ENCODE peak calls at places on chromosomes 5 and 9, in seven cellular contexts. One of them, this sample, is unnamed.

GRCh38 chr5:169169786-169170185 is 131.2 kb downstream of the SLIT3 start:
- DNase-seq in BJ: no peak
- DNase-seq in GM12878: no peak
- DNase-seq in CD8-positive, alpha-beta T cell: no peak
- DNase-seq in aorta: no peak
- DNase-seq in dorsolateral prefrontal cortex: no peak
- DNase-seq in CD4-positive, CD25-positive, alpha-beta regulatory T cell: no peak
- DNase-seq in this sample: no peak

GRCh38 chr5:171898879-171899278 is 107.6 kb downstream of the FBXW11 start:
- DNase-seq in BJ: no peak
- DNase-seq in GM12878: no peak
- DNase-seq in CD8-positive, alpha-beta T cell: no peak
- DNase-seq in aorta: no peak
- DNase-seq in dorsolateral prefrontal cortex: no peak
- DNase-seq in CD4-positive, CD25-positive, alpha-beta regulatory T cell: no peak
- DNase-seq in this sample: no peak

GRCh38 chr9:131273146-131273545 is 3.2 kb downstream of the FAM78A start:
- DNase-seq in BJ: no peak
- DNase-seq in GM12878: no peak
- DNase-seq in CD8-positive, alpha-beta T cell: no peak
- DNase-seq in aorta: no peak
- DNase-seq in dorsolateral prefrontal cortex: no peak
- DNase-seq in CD4-positive, CD25-positive, alpha-beta regulatory T cell: no peak
- DNase-seq in this sample: no peak

GRCh38 chr5:131381011-131381410 is 117.2 kb downstream of the CDC42SE2 start:
- DNase-seq in BJ: no peak
- DNase-seq in GM12878: no peak
- DNase-seq in CD8-positive, alpha-beta T cell: no peak
- DNase-seq in aorta: no peak
- DNase-seq in dorsolateral prefrontal cortex: no peak
- DNase-seq in CD4-positive, CD25-positive, alpha-beta regulatory T cell: no peak
- DNase-seq in this sample: no peak

GRCh38 chr9:126471084-126471611 is 142.6 kb upstream of the LMX1B start:
- DNase-seq in BJ: no peak
- DNase-seq in GM12878: peak
- DNase-seq in CD8-positive, alpha-beta T cell: peak
- DNase-seq in aorta: peak
- DNase-seq in dorsolateral prefrontal cortex: peak
- DNase-seq in CD4-positive, CD25-positive, alpha-beta regulatory T cell: peak
- DNase-seq in this sample: peak

GRCh38 chr5:57841671-57842375 is 359.2 kb upstream of the ACTBL2 start:
- DNase-seq in BJ: peak
- DNase-seq in GM12878: no peak
- DNase-seq in CD8-positive, alpha-beta T cell: no peak
- DNase-seq in aorta: no peak
- DNase-seq in dorsolateral prefrontal cortex: no peak
- DNase-seq in CD4-positive, CD25-positive, alpha-beta regulatory T cell: no peak
- DNase-seq in this sample: no peak

GRCh38 chr5:74167206-74167929 is 473.2 kb downstream of the ENC1 start:
- DNase-seq in BJ: peak
- DNase-seq in GM12878: no peak
- DNase-seq in CD8-positive, alpha-beta T cell: no peak
- DNase-seq in aorta: no peak
- DNase-seq in dorsolateral prefrontal cortex: no peak
- DNase-seq in CD4-positive, CD25-positive, alpha-beta regulatory T cell: no peak
- DNase-seq in this sample: no peak

GRCh38 chr9:137827908-137828526 is 49.6 kb upstream of the CACNA1B start:
- DNase-seq in BJ: no peak
- DNase-seq in GM12878: no peak
- DNase-seq in CD8-positive, alpha-beta T cell: no peak
- DNase-seq in aorta: no peak
- DNase-seq in dorsolateral prefrontal cortex: no peak
- DNase-seq in CD4-positive, CD25-positive, alpha-beta regulatory T cell: no peak
- DNase-seq in this sample: no peak

GRCh38 chr5:112772095-112772494 is 34.4 kb downstream of the APC start:
- DNase-seq in BJ: no peak
- DNase-seq in GM12878: no peak
- DNase-seq in CD8-positive, alpha-beta T cell: no peak
- DNase-seq in aorta: no peak
- DNase-seq in dorsolateral prefrontal cortex: no peak
- DNase-seq in CD4-positive, CD25-positive, alpha-beta regulatory T cell: no peak
- DNase-seq in this sample: no peak

GRCh38 chr5:76788362-76788761 is 30.5 kb upstream of the F2RL1 start:
- DNase-seq in BJ: no peak
- DNase-seq in GM12878: no peak
- DNase-seq in CD8-positive, alpha-beta T cell: no peak
- DNase-seq in aorta: no peak
- DNase-seq in dorsolateral prefrontal cortex: no peak
- DNase-seq in CD4-positive, CD25-positive, alpha-beta regulatory T cell: no peak
- DNase-seq in this sample: no peak

GRCh38 chr9:83154087-83154736 is 91.3 kb upstream of the RASEF start:
- DNase-seq in BJ: no peak
- DNase-seq in GM12878: peak
- DNase-seq in CD8-positive, alpha-beta T cell: no peak
- DNase-seq in aorta: no peak
- DNase-seq in dorsolateral prefrontal cortex: no peak
- DNase-seq in CD4-positive, CD25-positive, alpha-beta regulatory T cell: no peak
- DNase-seq in this sample: peak

GRCh38 chr5:118314936-118315335 is 673.4 kb downstream of the DTWD2 start:
- DNase-seq in BJ: no peak
- DNase-seq in GM12878: no peak
- DNase-seq in CD8-positive, alpha-beta T cell: no peak
- DNase-seq in aorta: no peak
- DNase-seq in dorsolateral prefrontal cortex: no peak
- DNase-seq in CD4-positive, CD25-positive, alpha-beta regulatory T cell: no peak
- DNase-seq in this sample: no peak

GRCh38 chr9:124398191-124398590 is 17.1 kb downstream of the PSMB7 start:
- DNase-seq in BJ: no peak
- DNase-seq in GM12878: no peak
- DNase-seq in CD8-positive, alpha-beta T cell: no peak
- DNase-seq in aorta: no peak
- DNase-seq in dorsolateral prefrontal cortex: no peak
- DNase-seq in CD4-positive, CD25-positive, alpha-beta regulatory T cell: no peak
- DNase-seq in this sample: no peak

GRCh38 chr5:177111720-177112394 is 21.7 kb upstream of the NSD1 start:
- DNase-seq in BJ: no peak
- DNase-seq in GM12878: no peak
- DNase-seq in CD8-positive, alpha-beta T cell: peak
- DNase-seq in aorta: peak
- DNase-seq in dorsolateral prefrontal cortex: peak
- DNase-seq in CD4-positive, CD25-positive, alpha-beta regulatory T cell: peak
- DNase-seq in this sample: peak

GRCh38 chr9:72911247-72911775 is 41.5 kb downstream of the ALDH1A1 start:
- DNase-seq in BJ: no peak
- DNase-seq in GM12878: no peak
- DNase-seq in CD8-positive, alpha-beta T cell: no peak
- DNase-seq in aorta: no peak
- DNase-seq in dorsolateral prefrontal cortex: no peak
- DNase-seq in CD4-positive, CD25-positive, alpha-beta regulatory T cell: no peak
- DNase-seq in this sample: no peak

GRCh38 chr9:72913382-72914009 is 39.4 kb downstream of the ALDH1A1 start:
- DNase-seq in BJ: no peak
- DNase-seq in GM12878: no peak
- DNase-seq in CD8-positive, alpha-beta T cell: no peak
- DNase-seq in aorta: no peak
- DNase-seq in dorsolateral prefrontal cortex: no peak
- DNase-seq in CD4-positive, CD25-positive, alpha-beta regulatory T cell: no peak
- DNase-seq in this sample: no peak

GRCh38 chr9:72911816-72912215 is 41.0 kb downstream of the ALDH1A1 start:
- DNase-seq in BJ: no peak
- DNase-seq in GM12878: no peak
- DNase-seq in CD8-positive, alpha-beta T cell: no peak
- DNase-seq in aorta: no peak
- DNase-seq in dorsolateral prefrontal cortex: no peak
- DNase-seq in CD4-positive, CD25-positive, alpha-beta regulatory T cell: no peak
- DNase-seq in this sample: no peak

GRCh38 chr9:72914750-72915149 is 38.1 kb downstream of the ALDH1A1 start:
- DNase-seq in BJ: no peak
- DNase-seq in GM12878: no peak
- DNase-seq in CD8-positive, alpha-beta T cell: no peak
- DNase-seq in aorta: no peak
- DNase-seq in dorsolateral prefrontal cortex: no peak
- DNase-seq in CD4-positive, CD25-positive, alpha-beta regulatory T cell: no peak
- DNase-seq in this sample: no peak

DNA sequence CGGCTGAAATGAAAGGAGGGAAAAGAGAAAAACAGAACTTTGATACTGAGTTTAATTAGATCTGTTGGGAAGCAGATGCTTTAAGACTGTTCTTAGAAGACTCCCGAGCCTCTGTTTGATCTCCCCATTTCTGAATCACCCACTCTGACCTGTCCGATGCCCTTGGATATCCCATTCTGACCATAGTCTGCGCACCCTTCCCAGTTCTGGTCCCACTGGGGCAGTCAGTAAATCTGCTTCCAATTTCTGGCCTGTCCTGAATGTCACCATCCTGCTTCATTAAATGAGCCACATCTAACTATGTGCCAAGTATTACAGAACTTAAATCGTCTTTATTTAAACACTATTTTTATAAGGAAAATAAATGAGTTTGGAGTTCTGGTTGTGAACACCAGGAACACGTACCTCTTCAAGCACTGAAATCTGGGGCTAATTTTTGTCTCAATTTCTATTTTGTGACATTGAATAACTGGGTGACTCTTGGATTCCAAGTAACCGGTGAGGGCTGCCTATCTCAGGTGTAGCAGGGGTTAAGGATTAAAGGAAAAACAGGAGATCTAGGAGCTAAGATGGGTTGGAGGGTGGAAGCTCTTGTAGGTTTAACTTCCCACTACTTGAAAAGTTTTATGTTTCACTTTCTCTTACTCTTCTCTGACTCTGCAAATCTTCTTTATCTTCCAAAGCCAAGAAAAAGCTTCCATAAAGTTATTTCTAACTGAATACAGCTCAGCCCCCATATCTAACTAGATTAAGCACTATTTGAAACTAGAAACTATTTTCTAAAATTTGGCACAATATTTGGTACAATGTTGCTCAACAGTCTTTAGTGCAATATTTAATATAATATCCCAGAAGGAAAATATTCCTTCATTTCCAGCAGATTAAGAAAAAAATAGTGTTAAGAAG is 40.1 kb downstream of the ALDH1A1 start:
- DNase-seq in BJ: no peak
- DNase-seq in GM12878: no peak
- DNase-seq in CD8-positive, alpha-beta T cell: no peak
- DNase-seq in aorta: no peak
- DNase-seq in dorsolateral prefrontal cortex: no peak
- DNase-seq in CD4-positive, CD25-positive, alpha-beta regulatory T cell: no peak
- DNase-seq in this sample: no peak
- H3K4me3 ChIP-seq in BJ: no peak
- H3K4me3 ChIP-seq in GM12878: no peak
- H3K4me3 ChIP-seq in CD8-positive, alpha-beta T cell: no peak
- H3K4me3 ChIP-seq in aorta: no peak
- H3K4me3 ChIP-seq in dorsolateral prefrontal cortex: no peak
- H3K4me3 ChIP-seq in CD4-positive, CD25-positive, alpha-beta regulatory T cell: no peak
- H3K4me3 ChIP-seq in this sample: no peak

GRCh38 chr9:129178579-129178909 is 483 bp upstream of the IER5L start:
- DNase-seq in BJ: no peak
- DNase-seq in GM12878: no peak
- DNase-seq in CD8-positive, alpha-beta T cell: no peak
- DNase-seq in aorta: no peak
- DNase-seq in dorsolateral prefrontal cortex: no peak
- DNase-seq in CD4-positive, CD25-positive, alpha-beta regulatory T cell: no peak
- DNase-seq in this sample: no peak
- H3K4me3 ChIP-seq in BJ: peak
- H3K4me3 ChIP-seq in GM12878: peak
- H3K4me3 ChIP-seq in CD8-positive, alpha-beta T cell: peak
- H3K4me3 ChIP-seq in aorta: no peak
- H3K4me3 ChIP-seq in dorsolateral prefrontal cortex: peak
- H3K4me3 ChIP-seq in CD4-positive, CD25-positive, alpha-beta regulatory T cell: no peak
- H3K4me3 ChIP-seq in this sample: peak

GRCh38 chr5:179343021-179343781 is 2.1 kb downstream of the ADAMTS2 start:
- DNase-seq in BJ: no peak
- DNase-seq in GM12878: no peak
- DNase-seq in CD8-positive, alpha-beta T cell: no peak
- DNase-seq in aorta: peak
- DNase-seq in dorsolateral prefrontal cortex: no peak
- DNase-seq in CD4-positive, CD25-positive, alpha-beta regulatory T cell: no peak
- DNase-seq in this sample: no peak
- H3K4me3 ChIP-seq in BJ: peak
- H3K4me3 ChIP-seq in GM12878: no peak
- H3K4me3 ChIP-seq in CD8-positive, alpha-beta T cell: no peak
- H3K4me3 ChIP-seq in aorta: no peak
- H3K4me3 ChIP-seq in dorsolateral prefrontal cortex: peak
- H3K4me3 ChIP-seq in CD4-positive, CD25-positive, alpha-beta regulatory T cell: no peak
- H3K4me3 ChIP-seq in this sample: no peak

DNA sequence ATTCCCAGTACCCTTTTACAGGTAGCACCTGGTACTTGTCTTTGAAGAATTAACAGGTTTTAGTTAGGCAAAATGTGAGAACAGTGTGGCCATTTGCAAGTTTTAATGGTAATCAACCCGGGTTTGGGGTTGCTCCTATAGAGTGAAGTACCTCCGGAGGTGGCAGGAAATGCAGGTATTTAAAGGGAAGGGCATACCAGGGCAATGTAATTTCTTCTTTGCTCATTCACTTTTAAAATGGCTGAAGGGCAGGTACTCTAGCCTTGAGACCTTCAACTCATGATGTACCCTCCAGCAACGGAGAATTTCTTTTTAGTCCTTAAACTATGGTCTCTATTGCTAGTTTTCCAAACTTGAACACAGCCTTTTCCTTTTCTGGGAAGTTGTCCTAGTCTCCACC is 1.3 kb upstream of the HSPA4 start:
- DNase-seq in BJ: no peak
- DNase-seq in GM12878: no peak
- DNase-seq in CD8-positive, alpha-beta T cell: no peak
- DNase-seq in aorta: no peak
- DNase-seq in dorsolateral prefrontal cortex: no peak
- DNase-seq in CD4-positive, CD25-positive, alpha-beta regulatory T cell: no peak
- DNase-seq in this sample: no peak
- H3K4me3 ChIP-seq in BJ: peak
- H3K4me3 ChIP-seq in GM12878: peak
- H3K4me3 ChIP-seq in CD8-positive, alpha-beta T cell: peak
- H3K4me3 ChIP-seq in aorta: no peak
- H3K4me3 ChIP-seq in dorsolateral prefrontal cortex: peak
- H3K4me3 ChIP-seq in CD4-positive, CD25-positive, alpha-beta regulatory T cell: peak
- H3K4me3 ChIP-seq in this sample: peak

This sample was measured in Jurkat, Clone E6-1.